ENCODE peak calls at places on chromosomes 5 and 9, in eight cellular contexts. One of them, this sample, is unnamed.

GRCh38 chr9:123350590-123351310 is 5.2 kb upstream of the CRB2 start:
- DNase-seq in choroid plexus epithelial cell: no peak
- DNase-seq in fibroblast of the aortic adventitia: no peak
- DNase-seq in GM20000: peak
- DNase-seq in IMR-90: no peak
- DNase-seq in A549: no peak
- DNase-seq in PC-3: no peak
- DNase-seq in upper lobe of right lung: no peak
- DNase-seq in this sample: no peak

GRCh38 chr9:130138791-130139190 is 33.4 kb upstream of the NCS1 start:
- DNase-seq in choroid plexus epithelial cell: peak
- DNase-seq in fibroblast of the aortic adventitia: peak
- DNase-seq in GM20000: no peak
- DNase-seq in IMR-90: peak
- DNase-seq in A549: no peak
- DNase-seq in PC-3: no peak
- DNase-seq in upper lobe of right lung: no peak
- DNase-seq in this sample: peak

GRCh38 chr9:120161801-120162200 is 418.2 kb downstream of the CDK5RAP2 start:
- DNase-seq in choroid plexus epithelial cell: no peak
- DNase-seq in fibroblast of the aortic adventitia: no peak
- DNase-seq in GM20000: no peak
- DNase-seq in IMR-90: no peak
- DNase-seq in A549: no peak
- DNase-seq in PC-3: no peak
- DNase-seq in upper lobe of right lung: no peak
- DNase-seq in this sample: no peak

GRCh38 chr9:127931092-127931881 is 710 bp upstream of the PIP5KL1 start:
- DNase-seq in choroid plexus epithelial cell: peak
- DNase-seq in fibroblast of the aortic adventitia: peak
- DNase-seq in GM20000: peak
- DNase-seq in IMR-90: peak
- DNase-seq in A549: peak
- DNase-seq in PC-3: peak
- DNase-seq in upper lobe of right lung: no peak
- DNase-seq in this sample: peak

GRCh38 chr9:8679405-8679951 is 879.9 kb upstream of the DMAC1 start:
- DNase-seq in choroid plexus epithelial cell: peak
- DNase-seq in fibroblast of the aortic adventitia: peak
- DNase-seq in GM20000: no peak
- DNase-seq in IMR-90: no peak
- DNase-seq in A549: no peak
- DNase-seq in PC-3: no peak
- DNase-seq in upper lobe of right lung: no peak
- DNase-seq in this sample: no peak

GRCh38 chr5:78593465-78593864 is 55.1 kb downstream of the LHFPL2 start:
- DNase-seq in choroid plexus epithelial cell: peak
- DNase-seq in fibroblast of the aortic adventitia: no peak
- DNase-seq in GM20000: no peak
- DNase-seq in IMR-90: no peak
- DNase-seq in A549: no peak
- DNase-seq in PC-3: peak
- DNase-seq in upper lobe of right lung: no peak
- DNase-seq in this sample: no peak

GRCh38 chr5:158376679-158377078 is 517.7 kb upstream of the CLINT1 start:
- DNase-seq in choroid plexus epithelial cell: no peak
- DNase-seq in fibroblast of the aortic adventitia: no peak
- DNase-seq in GM20000: no peak
- DNase-seq in IMR-90: no peak
- DNase-seq in A549: no peak
- DNase-seq in PC-3: no peak
- DNase-seq in upper lobe of right lung: no peak
- DNase-seq in this sample: no peak

GRCh38 chr9:116541402-116541801 is 145.7 kb upstream of the TRIM32 start:
- DNase-seq in choroid plexus epithelial cell: no peak
- DNase-seq in fibroblast of the aortic adventitia: no peak
- DNase-seq in GM20000: no peak
- DNase-seq in IMR-90: no peak
- DNase-seq in A549: no peak
- DNase-seq in PC-3: no peak
- DNase-seq in upper lobe of right lung: no peak
- DNase-seq in this sample: no peak

GRCh38 chr9:108586451-108586850 is 269.3 kb downstream of the ACTL7B start:
- DNase-seq in choroid plexus epithelial cell: no peak
- DNase-seq in fibroblast of the aortic adventitia: no peak
- DNase-seq in GM20000: no peak
- DNase-seq in IMR-90: no peak
- DNase-seq in A549: no peak
- DNase-seq in PC-3: no peak
- DNase-seq in upper lobe of right lung: no peak
- DNase-seq in this sample: peak

GRCh38 chr5:36360311-36360710 is 58.6 kb upstream of the RANBP3L start:
- DNase-seq in choroid plexus epithelial cell: no peak
- DNase-seq in fibroblast of the aortic adventitia: no peak
- DNase-seq in GM20000: peak
- DNase-seq in IMR-90: no peak
- DNase-seq in A549: no peak
- DNase-seq in PC-3: no peak
- DNase-seq in upper lobe of right lung: no peak
- DNase-seq in this sample: no peak

GRCh38 chr5:66947458-66947857 is 249.1 kb downstream of the CD180 start:
- DNase-seq in choroid plexus epithelial cell: no peak
- DNase-seq in fibroblast of the aortic adventitia: no peak
- DNase-seq in GM20000: no peak
- DNase-seq in IMR-90: no peak
- DNase-seq in A549: no peak
- DNase-seq in PC-3: no peak
- DNase-seq in upper lobe of right lung: no peak
- DNase-seq in this sample: no peak

GRCh38 chr9:80285325-80285724 is 713.6 kb downstream of the TLE4 start:
- DNase-seq in choroid plexus epithelial cell: peak
- DNase-seq in fibroblast of the aortic adventitia: no peak
- DNase-seq in GM20000: no peak
- DNase-seq in IMR-90: peak
- DNase-seq in A549: no peak
- DNase-seq in PC-3: peak
- DNase-seq in upper lobe of right lung: no peak
- DNase-seq in this sample: peak

GRCh38 chr5:87268126-87268969 is 665 bp downstream of the RASA1 start:
- DNase-seq in choroid plexus epithelial cell: peak
- DNase-seq in fibroblast of the aortic adventitia: peak
- DNase-seq in GM20000: peak
- DNase-seq in IMR-90: peak
- DNase-seq in A549: peak
- DNase-seq in PC-3: peak
- DNase-seq in upper lobe of right lung: peak
- DNase-seq in this sample: peak

GRCh38 chr5:138632900-138633489 is 57.8 kb upstream of the HSPA9 start:
- DNase-seq in choroid plexus epithelial cell: peak
- DNase-seq in fibroblast of the aortic adventitia: peak
- DNase-seq in GM20000: peak
- DNase-seq in IMR-90: peak
- DNase-seq in A549: peak
- DNase-seq in PC-3: peak
- DNase-seq in upper lobe of right lung: peak
- DNase-seq in this sample: peak

GRCh38 chr5:149264432-149265069 is 7.1 kb upstream of the AFAP1L1 start:
- DNase-seq in choroid plexus epithelial cell: no peak
- DNase-seq in fibroblast of the aortic adventitia: no peak
- DNase-seq in GM20000: peak
- DNase-seq in IMR-90: no peak
- DNase-seq in A549: no peak
- DNase-seq in PC-3: peak
- DNase-seq in upper lobe of right lung: no peak
- DNase-seq in this sample: peak
- TF ChIP-seq CTCF in choroid plexus epithelial cell: peak
- TF ChIP-seq CTCF in fibroblast of the aortic adventitia: peak
- TF ChIP-seq CTCF in GM20000: peak
- TF ChIP-seq CTCF in IMR-90: peak
- TF ChIP-seq CTCF in A549: no peak
- TF ChIP-seq CTCF in PC-3: peak
- TF ChIP-seq CTCF in upper lobe of right lung: peak
- TF ChIP-seq CTCF in this sample: peak

DNA sequence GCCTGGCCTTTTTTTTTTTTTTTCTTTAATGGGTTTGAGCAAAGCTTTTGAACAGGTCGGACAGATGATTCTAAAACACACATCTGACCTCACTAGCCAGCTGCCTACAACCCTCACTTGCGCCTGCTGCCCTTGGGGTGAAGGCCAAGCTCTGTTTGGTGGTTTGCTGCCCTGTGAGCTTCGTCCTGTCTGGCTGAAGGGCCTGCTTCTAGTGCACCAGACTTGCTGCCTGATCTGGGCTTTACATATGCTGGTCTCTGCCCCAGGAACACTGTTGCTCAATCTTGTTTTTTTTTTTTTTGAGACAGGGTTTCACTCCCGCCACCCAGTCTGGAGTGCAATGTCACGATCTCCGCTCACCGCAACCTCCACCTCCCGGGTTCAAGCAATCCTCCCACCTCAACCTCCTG is 16.4 kb upstream of the DOLPP1 start:
- DNase-seq in choroid plexus epithelial cell: no peak
- DNase-seq in fibroblast of the aortic adventitia: no peak
- DNase-seq in GM20000: no peak
- DNase-seq in IMR-90: no peak
- DNase-seq in A549: no peak
- DNase-seq in PC-3: no peak
- DNase-seq in upper lobe of right lung: no peak
- DNase-seq in this sample: no peak
- TF ChIP-seq CTCF in choroid plexus epithelial cell: no peak
- TF ChIP-seq CTCF in fibroblast of the aortic adventitia: no peak
- TF ChIP-seq CTCF in GM20000: no peak
- TF ChIP-seq CTCF in IMR-90: no peak
- TF ChIP-seq CTCF in A549: no peak
- TF ChIP-seq CTCF in PC-3: no peak
- TF ChIP-seq CTCF in upper lobe of right lung: no peak
- TF ChIP-seq CTCF in this sample: no peak

GRCh38 chr9:110452227-110452801 is 114.7 kb upstream of the TXNDC8 start:
- DNase-seq in choroid plexus epithelial cell: peak
- DNase-seq in fibroblast of the aortic adventitia: peak
- DNase-seq in GM20000: no peak
- DNase-seq in IMR-90: peak
- DNase-seq in A549: peak
- DNase-seq in PC-3: peak
- DNase-seq in upper lobe of right lung: no peak
- DNase-seq in this sample: peak
- TF ChIP-seq CTCF in choroid plexus epithelial cell: peak
- TF ChIP-seq CTCF in fibroblast of the aortic adventitia: peak
- TF ChIP-seq CTCF in GM20000: no peak
- TF ChIP-seq CTCF in IMR-90: peak
- TF ChIP-seq CTCF in A549: peak
- TF ChIP-seq CTCF in PC-3: peak
- TF ChIP-seq CTCF in upper lobe of right lung: peak
- TF ChIP-seq CTCF in this sample: peak

DNA sequence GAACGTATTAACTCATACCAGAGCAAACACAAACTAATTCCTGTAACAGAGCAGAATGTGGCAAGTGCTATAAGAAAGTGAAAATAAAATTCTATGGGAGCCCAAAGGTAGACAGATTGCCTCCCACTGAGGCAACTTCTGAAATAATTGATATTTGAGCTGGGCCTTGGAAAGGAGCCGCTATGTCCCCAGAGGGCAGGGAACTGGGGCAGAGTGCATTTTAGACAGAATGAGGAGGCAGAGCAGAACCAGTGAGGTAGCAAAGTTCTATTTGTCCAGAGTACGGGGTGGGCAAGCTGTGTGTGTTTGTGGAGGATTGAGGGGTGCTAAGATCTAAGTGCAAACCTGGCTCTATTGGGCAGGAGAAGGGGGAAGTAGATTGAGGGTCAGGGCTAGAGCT is 19.8 kb downstream of the CDO1 start:
- DNase-seq in choroid plexus epithelial cell: no peak
- DNase-seq in fibroblast of the aortic adventitia: no peak
- DNase-seq in GM20000: no peak
- DNase-seq in IMR-90: no peak
- DNase-seq in A549: no peak
- DNase-seq in PC-3: no peak
- DNase-seq in upper lobe of right lung: no peak
- DNase-seq in this sample: no peak
- TF ChIP-seq CTCF in choroid plexus epithelial cell: no peak
- TF ChIP-seq CTCF in fibroblast of the aortic adventitia: no peak
- TF ChIP-seq CTCF in GM20000: no peak
- TF ChIP-seq CTCF in IMR-90: no peak
- TF ChIP-seq CTCF in A549: no peak
- TF ChIP-seq CTCF in PC-3: no peak
- TF ChIP-seq CTCF in upper lobe of right lung: no peak
- TF ChIP-seq CTCF in this sample: no peak

GRCh38 chr5:83474986-83475385 is 3.4 kb downstream of the VCAN start:
- DNase-seq in choroid plexus epithelial cell: no peak
- DNase-seq in fibroblast of the aortic adventitia: no peak
- DNase-seq in GM20000: no peak
- DNase-seq in IMR-90: no peak
- DNase-seq in A549: no peak
- DNase-seq in PC-3: peak
- DNase-seq in upper lobe of right lung: no peak
- DNase-seq in this sample: peak

GRCh38 chr5:83472508-83473343 is 1.2 kb downstream of the VCAN start:
- DNase-seq in choroid plexus epithelial cell: no peak
- DNase-seq in fibroblast of the aortic adventitia: no peak
- DNase-seq in GM20000: peak
- DNase-seq in IMR-90: no peak
- DNase-seq in A549: peak
- DNase-seq in PC-3: no peak
- DNase-seq in upper lobe of right lung: peak
- DNase-seq in this sample: no peak

GRCh38 chr5:83474170-83474796 is 2.7 kb downstream of the VCAN start:
- DNase-seq in choroid plexus epithelial cell: peak
- DNase-seq in fibroblast of the aortic adventitia: peak
- DNase-seq in GM20000: peak
- DNase-seq in IMR-90: peak
- DNase-seq in A549: peak
- DNase-seq in PC-3: peak
- DNase-seq in upper lobe of right lung: peak
- DNase-seq in this sample: peak

GRCh38 chr5:83472213-83472507 is 616 bp downstream of the VCAN start:
- DNase-seq in choroid plexus epithelial cell: peak
- DNase-seq in fibroblast of the aortic adventitia: peak
- DNase-seq in GM20000: no peak
- DNase-seq in IMR-90: no peak
- DNase-seq in A549: no peak
- DNase-seq in PC-3: peak
- DNase-seq in upper lobe of right lung: no peak
- DNase-seq in this sample: peak

GRCh38 chr5:83473344-83474169 is 2.0 kb downstream of the VCAN start:
- DNase-seq in choroid plexus epithelial cell: peak
- DNase-seq in fibroblast of the aortic adventitia: peak
- DNase-seq in GM20000: peak
- DNase-seq in IMR-90: peak
- DNase-seq in A549: peak
- DNase-seq in PC-3: peak
- DNase-seq in upper lobe of right lung: peak
- DNase-seq in this sample: peak
- TF ChIP-seq CTCF in choroid plexus epithelial cell: peak
- TF ChIP-seq CTCF in fibroblast of the aortic adventitia: peak
- TF ChIP-seq CTCF in GM20000: peak
- TF ChIP-seq CTCF in IMR-90: peak
- TF ChIP-seq CTCF in A549: peak
- TF ChIP-seq CTCF in PC-3: peak
- TF ChIP-seq CTCF in upper lobe of right lung: peak
- TF ChIP-seq CTCF in this sample: peak

GRCh38 chr9:37309136-37309535 is 113.4 kb upstream of the GRHPR start:
- DNase-seq in choroid plexus epithelial cell: peak
- DNase-seq in fibroblast of the aortic adventitia: no peak
- DNase-seq in GM20000: peak
- DNase-seq in IMR-90: peak
- DNase-seq in A549: peak
- DNase-seq in PC-3: peak
- DNase-seq in upper lobe of right lung: no peak
- DNase-seq in this sample: peak
- TF ChIP-seq CTCF in choroid plexus epithelial cell: peak
- TF ChIP-seq CTCF in fibroblast of the aortic adventitia: peak
- TF ChIP-seq CTCF in GM20000: peak
- TF ChIP-seq CTCF in IMR-90: peak
- TF ChIP-seq CTCF in A549: peak
- TF ChIP-seq CTCF in PC-3: peak
- TF ChIP-seq CTCF in upper lobe of right lung: no peak
- TF ChIP-seq CTCF in this sample: peak

GRCh38 chr9:121929893-121930875 is 162.9 kb downstream of the TTLL11 start:
- DNase-seq in choroid plexus epithelial cell: no peak
- DNase-seq in fibroblast of the aortic adventitia: no peak
- DNase-seq in GM20000: no peak
- DNase-seq in IMR-90: no peak
- DNase-seq in A549: peak
- DNase-seq in PC-3: no peak
- DNase-seq in upper lobe of right lung: no peak
- DNase-seq in this sample: no peak
- TF ChIP-seq CTCF in choroid plexus epithelial cell: peak
- TF ChIP-seq CTCF in fibroblast of the aortic adventitia: no peak
- TF ChIP-seq CTCF in GM20000: no peak
- TF ChIP-seq CTCF in IMR-90: peak
- TF ChIP-seq CTCF in A549: no peak
- TF ChIP-seq CTCF in PC-3: peak
- TF ChIP-seq CTCF in upper lobe of right lung: no peak
- TF ChIP-seq CTCF in this sample: no peak

This sample was measured in epithelial cell of esophagus.